ENCODE peak calls at places on chromosomes 1 and 21, in nine cellular contexts. L, P, Z, K, W, R, O, V and X are unnamed samples.

GRCh38 chr21:42624936-42625335 is 28.5 kb upstream of the PDE9A start:
- DNase-seq in P (no peak), R (no peak), V (no peak), O (no peak), K (no peak), L (no peak), W (no peak), Z (no peak), X (no peak)

GRCh38 chr1:227357229-227358078 is 39.2 kb upstream of the CDC42BPA start:
- DNase-seq in R (no peak), K (no peak), Z (no peak), P (no peak), W (peak; percentile 82), V (no peak), O (peak; percentile 81), L (no peak), X (peak; percentile 86)

GRCh38 chr21:42598159-42598735 is 55.2 kb upstream of the PDE9A start:
- DNase-seq in V (no peak), L (no peak), K (no peak), R (no peak), P (no peak), W (no peak), O (no peak), Z (no peak), X (no peak)

GRCh38 chr21:35016071-35016470 is 33.0 kb downstream of the RUNX1 start:
- DNase-seq in W (no peak), P (no peak), Z (no peak), O (no peak), K (no peak), R (no peak), V (no peak), L (no peak), X (no peak)

GRCh38 chr1:59072017-59072947 is 224.6 kb upstream of the FGGY start:
- DNase-seq in O (no peak), W (no peak), L (no peak), Z (no peak), K (no peak), R (no peak), V (no peak), P (no peak), X (no peak)

GRCh38 chr1:212161231-212161781 is 123.9 kb upstream of the PPP2R5A start:
- DNase-seq in W (peak; percentile 56), Z (no peak), P (no peak), O (no peak), K (no peak), R (no peak), L (no peak), V (no peak), X (no peak)

GRCh38 chr1:36207339-36207738 is 16.9 kb upstream of the THRAP3 start:
- DNase-seq in V (no peak), O (peak; percentile 74), L (no peak), Z (no peak), R (no peak), K (no peak), P (no peak), W (peak; percentile 45), X (peak; percentile 91)

GRCh38 chr1:61042679-61043009 is 39.7 kb upstream of the NFIA start:
- DNase-seq in K (no peak), P (no peak), L (no peak), Z (no peak), V (no peak), R (no peak), O (no peak), W (no peak), X (no peak)

GRCh38 chr1:169487153-169487552 is 1.4 kb upstream of the SLC19A2 start:
- DNase-seq in R (no peak), W (no peak), L (no peak), K (no peak), P (no peak), O (no peak), V (no peak), Z (no peak), X (no peak)

GRCh38 chr1:9417695-9418094 is 121.6 kb upstream of the SLC25A33 start:
- DNase-seq in O (no peak), L (no peak), K (no peak), P (no peak), R (peak; percentile 19), V (no peak), Z (no peak), W (no peak), X (no peak)

GRCh38 chr1:226702318-226702956 is 36.6 kb downstream of the ITPKB start:
- DNase-seq in Z (no peak), K (no peak), O (no peak), P (no peak), W (peak; percentile 46), R (no peak), V (no peak), L (no peak), X (peak; percentile 78)

GRCh38 chr1:93344484-93344883 is 1.2 kb upstream of the DR1 start:
- DNase-seq in Z (no peak), W (no peak), K (no peak), V (no peak), R (no peak), P (no peak), L (no peak), O (no peak), X (no peak)

GRCh38 chr1:116506132-116507004 is 64.5 kb downstream of the CD58 start:
- DNase-seq in K (no peak), V (no peak), R (no peak), L (no peak), P (no peak), Z (no peak), W (no peak), O (no peak), X (no peak)

GRCh38 chr21:45911806-45912325 is 69.7 kb upstream of the COL6A1 start:
- DNase-seq in V (no peak), O (peak; percentile 31), R (no peak), L (no peak), W (no peak), Z (no peak), P (no peak), K (no peak), X (no peak)

GRCh38 chr1:215568287-215568692 is 1.2 kb downstream of the KCTD3 start:
- DNase-seq in L (no peak), W (peak; percentile 74), R (no peak), V (no peak), O (no peak), K (no peak), P (no peak), Z (no peak), X (no peak)

GRCh38 chr1:190754769-190755168 is 277.1 kb upstream of the BRINP3 start:
- DNase-seq in V (no peak), L (no peak), K (no peak), R (no peak), P (no peak), Z (no peak), O (no peak), W (peak; percentile 93), X (no peak)

GRCh38 chr1:243312962-243313634 is 57.3 kb downstream of the SDCCAG8 start:
- DNase-seq in O (no peak), L (no peak), Z (no peak), V (no peak), K (no peak), P (no peak), W (no peak), R (no peak), X (no peak)

GRCh38 chr1:8061210-8061609 is 35.1 kb upstream of the ERRFI1 start:
- DNase-seq in W (peak; percentile 92), K (no peak), R (no peak), V (no peak), O (no peak), Z (no peak), L (no peak), P (no peak), X (peak; percentile 66)

GRCh38 chr21:16377857-16378256 is 648.1 kb downstream of the USP25 start:
- DNase-seq in K (no peak), Z (no peak), V (no peak), O (no peak), P (no peak), L (no peak), W (no peak), R (no peak), X (no peak)

GRCh38 chr1:7322283-7322785 is 448.8 kb upstream of the VAMP3 start:
- DNase-seq in P (no peak), R (no peak), O (no peak), K (no peak), V (no peak), Z (no peak), L (no peak), W (no peak), X (peak; percentile 26)

GRCh38 chr1:170095976-170096725 is 21.7 kb upstream of the KIFAP3 start:
- DNase-seq in L (no peak), Z (peak; percentile 50), R (no peak), W (no peak), P (no peak), V (no peak), O (no peak), K (no peak), X (no peak)

GRCh38 chr1:163820748-163821147 is 499.0 kb downstream of the NUF2 start:
- DNase-seq in W (peak; percentile 70), O (no peak), Z (no peak), R (no peak), P (no peak), K (no peak), V (no peak), L (no peak), X (no peak)

GRCh38 chr1:163084330-163084729 is 15.2 kb downstream of the RGS4 start:
- DNase-seq in O (no peak), R (no peak), W (peak; percentile 26), V (no peak), L (no peak), Z (no peak), P (no peak), K (no peak), X (no peak)

GRCh38 chr1:235502601-235503332 is 1.5 kb downstream of the B3GALNT2 start:
- DNase-seq in O (no peak), W (peak; percentile 62), P (no peak), R (no peak), L (no peak), Z (no peak), V (no peak), K (no peak), X (no peak)

GRCh38 chr1:72284398-72285073 is 2.2 kb upstream of the NEGR1 start:
- DNase-seq in V (peak; percentile 56), W (peak; percentile 91), L (no peak), O (peak; percentile 51), K (peak; percentile 14), P (no peak), R (peak; percentile 54), Z (peak; percentile 76), X (no peak)

GRCh38 chr1:184788970-184789369 is 34.3 kb upstream of the EDEM3 start:
- DNase-seq in K (no peak), R (no peak), Z (no peak), V (no peak), L (no peak), O (no peak), W (no peak), P (no peak), X (no peak)

GRCh38 chr1:244347942-244348341 is 103.8 kb downstream of the ADSS2 start:
- DNase-seq in Z (no peak), K (no peak), W (peak; percentile 58), P (no peak), R (no peak), O (no peak), L (no peak), V (no peak), X (peak; percentile 36)

GRCh38 chr1:164560076-164560475 is 1.1 kb downstream of the PBX1 start:
- DNase-seq in R (no peak), L (no peak), P (no peak), K (no peak), V (no peak), O (no peak), Z (no peak), W (peak; percentile 62), X (no peak)